ENCODE peak calls at places on chromosomes 5 and 9, in eight cellular contexts. Q, A, X, D, B, V, N and U are unnamed samples.

GRCh38 chr5:1708592-1709141 is 91.0 kb downstream of the MRPL36 start:
- DNase-seq in Q (no peak), A (no peak), X (no peak), D (no peak), B (no peak), V (no peak), N (no peak), U (no peak)

GRCh38 chr5:128674837-128675446 is 136.9 kb upstream of the FBN2 start:
- DNase-seq in Q (peak), A (peak), X (peak), D (peak), B (peak), V (no peak), N (no peak), U (peak)

GRCh38 chr5:150642567-150642927 is 2.1 kb downstream of the SYNPO start:
- DNase-seq in Q (peak), A (no peak), X (no peak), D (peak), B (peak), V (peak), N (peak), U (peak)

GRCh38 chr9:137417161-137418021 is 5.6 kb downstream of the EXD3 start:
- DNase-seq in Q (no peak), A (no peak), X (peak), D (no peak), B (no peak), V (no peak), N (peak), U (no peak)

GRCh38 chr5:73319036-73319435 is 129.5 kb downstream of the FOXD1 start:
- DNase-seq in Q (no peak), A (no peak), X (no peak), D (no peak), B (peak), V (no peak), N (no peak), U (no peak)

GRCh38 chr9:21549251-21549765 is 67.2 kb upstream of the IFNE start:
- DNase-seq in Q (no peak), A (no peak), X (no peak), D (no peak), B (peak), V (no peak), N (no peak), U (peak)

GRCh38 chr9:135926402-135927194 is 19.3 kb upstream of the CAMSAP1 start:
- DNase-seq in Q (peak), A (no peak), X (no peak), D (peak), B (peak), V (no peak), N (no peak), U (peak)

GRCh38 chr9:137048655-137049543 is 2.9 kb upstream of the NPDC1 start:
- DNase-seq in Q (no peak), A (no peak), X (peak), D (no peak), B (no peak), V (no peak), N (no peak), U (no peak)

GRCh38 chr9:6449645-6450044 is 36.6 kb downstream of the UHRF2 start:
- DNase-seq in Q (no peak), A (no peak), X (no peak), D (no peak), B (no peak), V (no peak), N (no peak), U (no peak)

GRCh38 chr5:166952055-166952454 is 1339.4 kb upstream of the WWC1 start:
- DNase-seq in Q (no peak), A (no peak), X (no peak), D (no peak), B (no peak), V (no peak), N (no peak), U (no peak)

GRCh38 chr5:150789431-150789830 is 10.9 kb downstream of the SMIM3 start:
- DNase-seq in Q (no peak), A (no peak), X (no peak), D (peak), B (no peak), V (no peak), N (no peak), U (peak)

GRCh38 chr9:127404631-127405030 is 7.7 kb downstream of the SLC2A8 start:
- DNase-seq in Q (no peak), A (no peak), X (no peak), D (no peak), B (no peak), V (no peak), N (no peak), U (no peak)

GRCh38 chr5:99955962-99956361 is 579.2 kb upstream of the FAM174A start:
- DNase-seq in Q (no peak), A (no peak), X (no peak), D (no peak), B (no peak), V (no peak), N (no peak), U (no peak)

GRCh38 chr9:89422151-89422918 is 75.6 kb downstream of the SEMA4D start:
- DNase-seq in Q (no peak), A (peak), X (no peak), D (peak), B (peak), V (no peak), N (no peak), U (peak)

GRCh38 chr5:76084496-76085285 is 1.5 kb downstream of the SV2C start:
- DNase-seq in Q (no peak), A (no peak), X (peak), D (no peak), B (no peak), V (no peak), N (peak), U (no peak)

GRCh38 chr9:69871143-69871834 is 50.7 kb downstream of the CFAP95 start:
- DNase-seq in Q (no peak), A (no peak), X (no peak), D (no peak), B (no peak), V (no peak), N (no peak), U (no peak)

GRCh38 chr9:110777201-110777842 is 108.7 kb downstream of the MUSK start:
- DNase-seq in Q (no peak), A (no peak), X (no peak), D (peak), B (peak), V (no peak), N (no peak), U (peak)

GRCh38 chr5:178324481-178325310 is 92.1 kb upstream of the PHYKPL start:
- DNase-seq in Q (no peak), A (no peak), X (no peak), D (no peak), B (no peak), V (peak), N (no peak), U (no peak)

GRCh38 chr9:92963831-92964606 is 16.7 kb downstream of the FGD3 start:
- DNase-seq in Q (peak), A (peak), X (no peak), D (no peak), B (no peak), V (no peak), N (no peak), U (no peak)

GRCh38 chr5:150261231-150261630 is 28.3 kb downstream of the CAMK2A start:
- DNase-seq in Q (peak), A (no peak), X (no peak), D (peak), B (peak), V (no peak), N (no peak), U (peak)

GRCh38 chr5:74257645-74258328 is 382.7 kb downstream of the ENC1 start:
- DNase-seq in Q (peak), A (no peak), X (peak), D (peak), B (peak), V (peak), N (peak), U (no peak)

GRCh38 chr9:351916-352315 is 137.3 kb downstream of the DOCK8 start:
- DNase-seq in Q (no peak), A (no peak), X (no peak), D (no peak), B (no peak), V (no peak), N (no peak), U (no peak)

GRCh38 chr5:113020461-113021273 is 44.1 kb downstream of the DCP2 start:
- DNase-seq in Q (no peak), A (no peak), X (no peak), D (peak), B (peak), V (no peak), N (no peak), U (peak)

GRCh38 chr5:146466521-146467349 is 19.6 kb downstream of the TCERG1 start:
- DNase-seq in Q (no peak), A (no peak), X (peak), D (peak), B (peak), V (no peak), N (no peak), U (no peak)

GRCh38 chr5:149855371-149855770 is 89.2 kb downstream of the PDE6A start:
- DNase-seq in Q (no peak), A (no peak), X (no peak), D (no peak), B (peak), V (no peak), N (no peak), U (no peak)

GRCh38 chr9:137298983-137299521 is 3.0 kb downstream of the NRARP start:
- DNase-seq in Q (no peak), A (no peak), X (peak), D (no peak), B (no peak), V (no peak), N (no peak), U (no peak)

GRCh38 chr5:103256178-103256577 is 2.4 kb upstream of the MACIR start:
- DNase-seq in Q (peak), A (no peak), X (no peak), D (no peak), B (no peak), V (no peak), N (no peak), U (no peak)

GRCh38 chr5:96651948-96652753 is 10.0 kb upstream of the CAST start:
- DNase-seq in Q (no peak), A (no peak), X (peak), D (peak), B (no peak), V (no peak), N (no peak), U (no peak)

GRCh38 chr9:20684865-20685696 is 1.0 kb downstream of the FOCAD start:
- DNase-seq in Q (no peak), A (no peak), X (no peak), D (peak), B (peak), V (no peak), N (no peak), U (peak)

GRCh38 chr9:112061152-112061740 is 113.9 kb downstream of the SUSD1 start:
- DNase-seq in Q (peak), A (peak), X (no peak), D (peak), B (peak), V (peak), N (peak), U (peak)
- H3K27ac ChIP-seq in Q (peak), A (no peak), X (no peak), D (peak), B (peak), V (peak), N (no peak), U (peak)

GRCh38 chr5:80474929-80475328 is 13.0 kb upstream of the FAM151B start:
- DNase-seq in Q (no peak), A (no peak), X (no peak), D (peak), B (peak), V (no peak), N (no peak), U (no peak)
- H3K4me3 ChIP-seq in Q (no peak), A (no peak), X (no peak), D (no peak), B (no peak), V (no peak), N (no peak), U (no peak)

DNA sequence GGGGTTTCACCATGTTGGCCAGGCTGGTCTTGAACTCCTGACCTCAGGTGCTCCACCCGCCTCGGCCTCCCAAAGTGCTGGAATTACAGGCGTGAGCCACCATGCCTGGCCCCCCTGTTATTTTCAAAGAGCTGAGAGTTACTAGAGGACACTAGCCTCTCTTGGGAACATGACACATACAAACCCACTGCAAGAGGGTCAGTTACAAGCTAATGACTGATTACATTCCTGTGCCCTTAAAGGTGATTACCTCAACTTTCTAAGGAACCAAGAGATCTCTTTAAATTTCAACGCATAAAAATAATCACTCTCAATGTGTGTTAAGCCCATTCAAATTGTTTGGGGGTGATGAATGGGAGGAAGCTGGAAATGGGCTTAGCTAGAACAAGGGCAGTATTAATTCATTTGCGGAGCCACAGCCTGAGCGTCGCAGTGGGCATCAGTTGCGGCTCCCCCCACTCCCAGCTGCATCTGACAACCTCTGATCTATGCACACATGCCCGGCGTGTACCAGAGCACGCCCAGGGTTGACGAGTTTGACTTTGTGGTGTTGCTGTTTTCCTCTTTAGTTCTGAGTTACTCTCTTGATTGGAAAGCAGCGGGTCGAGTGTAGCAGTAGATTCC is 146.9 kb downstream of the GOLPH3 start:
- DNase-seq in Q (no peak), A (no peak), X (no peak), D (peak), B (no peak), V (no peak), N (no peak), U (no peak)
- H3K27ac ChIP-seq in Q (peak), A (no peak), X (peak), D (peak), B (peak), V (peak), N (peak), U (peak)

GRCh38 chr5:10596310-10596703 is 32.4 kb downstream of the ANKRD33B start:
- DNase-seq in Q (no peak), A (no peak), X (no peak), D (no peak), B (no peak), V (no peak), N (no peak), U (no peak)

GRCh38 chr5:10594591-10595210 is 30.8 kb downstream of the ANKRD33B start:
- DNase-seq in Q (no peak), A (peak), X (no peak), D (peak), B (peak), V (no peak), N (no peak), U (peak)

GRCh38 chr5:10595678-10596309 is 31.9 kb downstream of the ANKRD33B start:
- DNase-seq in Q (peak), A (peak), X (no peak), D (peak), B (peak), V (no peak), N (no peak), U (peak)

GRCh38 chr5:10593531-10594181 is 29.8 kb downstream of the ANKRD33B start:
- DNase-seq in Q (no peak), A (no peak), X (no peak), D (no peak), B (no peak), V (no peak), N (no peak), U (no peak)

GRCh38 chr5:10595305-10595677 is 31.4 kb downstream of the ANKRD33B start:
- DNase-seq in Q (no peak), A (no peak), X (no peak), D (peak), B (peak), V (no peak), N (no peak), U (no peak)
- H3K4me3 ChIP-seq in Q (no peak), A (no peak), X (no peak), D (peak), B (no peak), V (no peak), N (no peak), U (no peak)

GRCh38 chr5:544675-545330 is 20.6 kb upstream of the SLC9A3 start:
- DNase-seq in Q (no peak), A (no peak), X (no peak), D (no peak), B (no peak), V (peak), N (no peak), U (no peak)
- H3K27ac ChIP-seq in Q (no peak), A (no peak), X (no peak), D (no peak), B (no peak), V (no peak), N (no peak), U (no peak)

GRCh38 chr5:143700994-143701393 is 111.0 kb upstream of the HMHB1 start:
- DNase-seq in Q (no peak), A (no peak), X (no peak), D (no peak), B (no peak), V (no peak), N (no peak), U (no peak)

GRCh38 chr5:143703659-143704058 is 108.3 kb upstream of the HMHB1 start:
- DNase-seq in Q (no peak), A (no peak), X (no peak), D (no peak), B (no peak), V (no peak), N (no peak), U (no peak)

GRCh38 chr5:143698534-143698933 is 113.4 kb upstream of the HMHB1 start:
- DNase-seq in Q (no peak), A (peak), X (no peak), D (no peak), B (no peak), V (no peak), N (no peak), U (no peak)

GRCh38 chr5:143699121-143699520 is 112.8 kb upstream of the HMHB1 start:
- DNase-seq in Q (no peak), A (peak), X (no peak), D (no peak), B (no peak), V (no peak), N (no peak), U (no peak)

DNA sequence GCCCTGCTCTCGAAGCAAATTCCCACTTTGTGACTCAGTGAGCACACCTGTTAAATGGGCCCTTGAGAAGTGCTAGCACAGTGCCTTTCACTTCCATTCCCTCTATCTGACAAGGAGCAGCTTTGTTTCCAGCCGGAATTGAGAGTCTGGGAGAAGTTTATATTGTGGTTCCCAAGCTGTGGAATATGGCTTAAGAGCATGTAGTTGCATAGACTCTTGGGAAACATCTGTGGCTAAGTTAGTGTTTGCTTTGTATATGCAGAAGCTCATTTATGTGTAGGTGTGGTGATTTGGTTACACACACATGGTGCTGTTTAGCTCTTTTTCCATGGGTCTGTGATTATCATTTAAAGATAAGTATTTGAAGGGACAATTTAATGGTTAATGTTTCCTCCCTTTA is 110.5 kb upstream of the HMHB1 start:
- DNase-seq in Q (no peak), A (no peak), X (no peak), D (peak), B (peak), V (no peak), N (no peak), U (no peak)
- H3K4me3 ChIP-seq in Q (no peak), A (no peak), X (no peak), D (no peak), B (no peak), V (no peak), N (no peak), U (no peak)

GRCh38 chr5:157547909-157548512 is 27.6 kb downstream of the ADAM19 start:
- DNase-seq in Q (no peak), A (no peak), X (no peak), D (no peak), B (no peak), V (no peak), N (no peak), U (no peak)

GRCh38 chr5:157549283-157549629 is 26.3 kb downstream of the ADAM19 start:
- DNase-seq in Q (no peak), A (no peak), X (no peak), D (no peak), B (peak), V (no peak), N (no peak), U (no peak)

GRCh38 chr5:157550668-157551067 is 24.9 kb downstream of the ADAM19 start:
- DNase-seq in Q (no peak), A (no peak), X (no peak), D (no peak), B (peak), V (no peak), N (no peak), U (no peak)

GRCh38 chr5:157548513-157549282 is 26.9 kb downstream of the ADAM19 start:
- DNase-seq in Q (peak), A (no peak), X (no peak), D (peak), B (peak), V (no peak), N (no peak), U (peak)

DNA sequence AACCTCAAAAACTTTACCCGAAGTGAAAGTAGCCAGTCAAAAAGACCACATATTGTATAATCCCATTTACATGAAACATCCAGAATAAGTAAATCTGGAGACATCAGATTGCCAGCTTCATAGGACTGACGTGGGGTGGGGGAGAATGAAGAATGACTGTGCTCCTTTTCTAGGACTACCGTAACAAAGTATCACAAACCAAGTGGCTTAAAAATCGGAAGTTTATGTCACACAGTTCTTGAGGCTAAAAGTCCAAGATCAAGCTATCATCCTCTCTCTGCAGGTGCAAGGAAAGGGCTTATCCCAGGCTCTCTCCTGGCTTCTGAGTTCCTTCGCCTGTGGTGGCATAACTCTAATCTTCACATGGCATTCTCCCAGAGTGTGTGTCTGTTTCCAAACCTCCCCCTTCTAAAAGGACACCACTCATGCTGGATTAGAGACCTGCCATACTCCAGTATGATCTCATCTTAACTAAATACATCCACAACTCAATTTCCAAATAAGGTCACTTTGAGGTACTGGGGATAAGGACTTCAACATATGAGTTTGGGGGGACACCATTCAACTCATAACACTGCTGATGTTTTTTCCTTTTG is 25.5 kb downstream of the ADAM19 start:
- DNase-seq in Q (no peak), A (no peak), X (no peak), D (no peak), B (peak), V (no peak), N (no peak), U (no peak)
- H3K27ac ChIP-seq in Q (no peak), A (no peak), X (no peak), D (peak), B (peak), V (peak), N (no peak), U (peak)

DNA sequence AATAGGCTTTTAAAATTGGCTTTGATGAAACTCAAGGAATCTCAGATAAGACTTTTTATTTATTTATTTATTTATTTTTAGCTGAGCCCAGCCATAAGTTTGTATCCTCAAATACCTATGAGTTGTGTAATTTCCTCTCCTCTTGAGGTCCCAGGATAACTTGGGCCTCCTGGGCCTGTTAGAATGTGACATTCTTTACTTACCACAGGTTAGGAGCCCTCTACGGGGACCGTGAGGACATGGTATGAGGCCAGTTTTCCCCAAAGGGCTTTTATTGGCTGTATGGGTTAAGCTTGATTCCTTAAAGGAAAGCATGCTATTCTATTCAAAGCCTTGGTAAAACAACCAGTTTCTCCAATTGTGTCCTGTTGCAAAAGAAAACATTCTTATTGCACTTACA is 16.9 kb downstream of the SHISAL2B start:
- DNase-seq in Q (no peak), A (no peak), X (peak), D (no peak), B (no peak), V (no peak), N (no peak), U (no peak)
- H3K4me3 ChIP-seq in Q (no peak), A (no peak), X (no peak), D (no peak), B (no peak), V (no peak), N (no peak), U (no peak)